ENCODE peak calls at places on chromosomes 6 and 20, in seven cellular contexts. B is transverse colon, Z is cardiac muscle cell, A is uterus, I is K562, L is IMR-90, T is MM.1S. R is an unnamed sample. For H3K9me3, the result is how much of the 10 kb centered on the place peaks cover.

GRCh38 chr20:1376007-1376406 is 16.8 kb downstream of the FKBP1A start:
- DNase-seq in L (no peak), I (no peak), Z (no peak), B (no peak), T (no peak), A (no peak), R (no peak)

GRCh38 chr6:132213732-132214131 is 187.5 kb downstream of the MOXD1 start:
- DNase-seq in A (no peak), B (no peak), T (no peak), L (no peak), I (no peak), Z (no peak), R (no peak)

GRCh38 chr6:47680056-47680455 is 18.3 kb upstream of the ADGRF4 start:
- DNase-seq in B (no peak), I (no peak), L (no peak), Z (no peak), T (no peak), A (no peak), R (no peak)

GRCh38 chr6:31128093-31128676 is 7.9 kb upstream of the CDSN start:
- DNase-seq in A (peak), Z (peak), B (peak), I (peak), T (peak), L (peak), R (peak)

GRCh38 chr6:170265655-170266054 is 25.2 kb downstream of the DLL1 start:
- DNase-seq in B (peak), L (no peak), A (no peak), Z (no peak), I (no peak), T (no peak), R (no peak)

GRCh38 chr20:4722571-4722970 is 862 bp downstream of the PRND start:
- DNase-seq in B (no peak), L (no peak), Z (no peak), A (no peak), T (no peak), I (no peak), R (peak)

GRCh38 chr6:80319286-80319685 is 212.8 kb downstream of the BCKDHB start:
- DNase-seq in I (no peak), T (no peak), B (no peak), Z (no peak), A (no peak), L (no peak), R (no peak)

GRCh38 chr6:18634912-18635311 is 247.8 kb downstream of the RNF144B start:
- DNase-seq in T (no peak), A (no peak), B (no peak), Z (no peak), L (no peak), I (no peak), R (no peak)

GRCh38 chr6:78400076-78400475 is 467.3 kb upstream of the IRAK1BP1 start:
- DNase-seq in L (no peak), T (no peak), Z (no peak), B (no peak), A (no peak), I (no peak), R (no peak)

GRCh38 chr6:139338845-139339244 is 35.6 kb downstream of the CITED2 start:
- DNase-seq in B (no peak), T (no peak), I (no peak), L (peak), Z (no peak), A (peak), R (no peak)

GRCh38 chr6:138550346-138550767 is 51.1 kb upstream of the NHSL1 start:
- DNase-seq in Z (no peak), B (peak), T (no peak), L (no peak), A (no peak), I (no peak), R (no peak)

GRCh38 chr6:45655630-45656422 is 278.1 kb upstream of the SUPT3H start:
- DNase-seq in T (no peak), A (no peak), I (no peak), B (no peak), Z (no peak), L (peak), R (no peak)
- H3K27ac ChIP-seq in T (no peak), A (no peak), I (no peak), B (no peak), Z (no peak), L (peak), R (no peak)

DNA sequence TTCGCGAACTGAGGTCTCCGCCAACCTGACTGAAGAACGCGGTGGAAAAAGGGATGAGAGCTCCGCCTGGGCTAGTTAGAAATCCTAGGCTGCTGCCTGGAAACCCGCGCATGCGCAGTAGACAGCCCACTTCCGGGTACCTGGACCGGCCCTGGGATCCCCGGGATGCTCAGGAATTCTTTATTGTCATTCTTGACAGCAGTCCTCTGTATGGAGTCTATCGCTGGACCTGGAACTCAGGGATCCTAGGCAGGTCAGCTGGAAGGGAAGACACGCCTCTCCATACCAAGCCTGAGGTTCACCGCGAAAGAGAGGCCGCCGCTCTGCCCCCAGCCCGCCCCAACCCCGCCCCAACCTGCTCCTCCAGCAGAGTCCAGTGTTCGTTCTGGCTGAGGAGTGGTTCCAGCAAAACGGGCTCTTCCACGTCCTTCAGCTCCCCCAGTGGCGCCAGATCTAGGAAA is 1379.2 kb upstream of the DEFB115 start:
- DNase-seq in L (no peak), B (peak), T (no peak), I (no peak), A (no peak), Z (no peak), R (peak)
- H3K9me3 ChIP-seq in L (under half), B (under half), T (under half), I (under half), A (under half), Z (under half), R (under half)

DNA sequence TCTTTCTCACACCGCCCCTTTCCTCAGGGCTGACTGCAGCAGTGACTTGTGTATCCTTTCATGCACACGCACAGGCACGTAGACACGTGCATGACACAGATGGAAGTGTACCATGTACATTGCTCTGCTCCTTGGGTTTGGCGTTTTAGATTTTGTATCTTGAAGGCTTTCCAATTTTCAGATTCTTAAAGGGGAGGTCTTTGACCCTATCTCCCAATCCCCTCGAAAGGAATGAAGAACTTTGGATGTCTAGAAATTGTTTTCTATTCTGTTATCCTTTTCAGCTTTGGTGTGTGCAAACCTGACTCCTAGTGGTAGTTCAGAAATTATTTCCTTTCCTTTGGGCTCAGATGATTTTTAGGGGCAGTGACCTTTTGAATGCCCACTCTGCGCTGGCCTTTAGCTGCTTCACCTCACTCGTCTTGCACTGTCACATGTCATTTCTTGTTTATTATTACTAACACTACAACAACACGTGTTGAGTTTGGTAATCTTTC is 63.0 kb downstream of the HIVEP1 start:
- DNase-seq in A (no peak), Z (peak), I (no peak), B (no peak), T (no peak), L (no peak), R (no peak)
- TF ChIP-seq CTCF in A (peak), Z (peak), I (peak), B (peak), T (peak), L (peak), R (peak)

GRCh38 chr6:166552600-166552999 is 33.9 kb downstream of the RAMACL start:
- DNase-seq in T (no peak), A (no peak), B (no peak), L (no peak), Z (no peak), I (no peak), R (no peak)
- H3K27ac ChIP-seq in T (no peak), A (no peak), B (no peak), L (no peak), Z (no peak), I (no peak), R (no peak)

DNA sequence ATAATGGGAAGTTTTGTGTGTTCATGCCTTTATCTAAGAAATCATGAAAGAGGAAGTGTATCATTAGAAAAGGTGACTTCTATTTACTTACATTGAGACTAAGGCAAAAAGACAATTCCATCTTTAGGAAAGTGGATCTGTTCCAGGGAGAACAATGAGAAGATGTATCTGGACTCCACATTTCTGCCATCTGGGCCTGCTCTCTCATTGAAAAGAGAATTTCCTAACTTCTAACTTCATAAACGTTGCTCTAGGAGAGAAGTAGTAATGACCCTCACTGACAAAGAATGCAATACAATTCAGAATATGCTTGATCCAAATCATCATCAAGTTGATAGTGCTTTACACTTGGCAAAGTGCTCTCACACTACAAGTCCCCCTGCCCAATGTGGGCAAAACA is 294.2 kb downstream of the OGFRL1 start:
- DNase-seq in I (no peak), B (no peak), A (no peak), Z (no peak), T (no peak), L (no peak), R (no peak)
- H3K9me3 ChIP-seq in I (under half), B (under half), A (under half), Z (under half), T (under half), L (under half), R (under half)

R was measured in WERI-Rb-1.